ENCODE peak calls at places on chromosomes 3 and 15, in four cellular contexts. E is astrocyte of the spinal cord, O is kidney, M is fibroblast of lung. N is an unnamed sample.

GRCh38 chr3:104673981-104674380 is 692.7 kb upstream of the ALCAM start:
- DNase-seq in E (peak; percentile 5), O (no peak), M (no peak), N (no peak)

GRCh38 chr15:43886558-43886957 is 59.8 kb downstream of the WDR76 start:
- DNase-seq in M (no peak), O (no peak), E (no peak), N (no peak)

GRCh38 chr3:73868688-73869315 is 244.1 kb upstream of the PDZRN3 start:
- DNase-seq in O (no peak), M (peak; percentile 63), E (peak; percentile 44), N (peak; percentile 71)

GRCh38 chr3:94704467-94704866 is 641.6 kb downstream of the NSUN3 start:
- DNase-seq in E (no peak), O (no peak), M (no peak), N (no peak)

GRCh38 chr15:91953432-91953831 is 99.9 kb downstream of the SLCO3A1 start:
- DNase-seq in E (no peak), M (no peak), O (peak; percentile 75), N (no peak)

GRCh38 chr3:177402533-177402932 is 205.3 kb upstream of the TBL1XR1 start:
- DNase-seq in E (no peak), M (no peak), O (no peak), N (no peak)

GRCh38 chr3:70501596-70501995 is 189.2 kb upstream of the MDFIC2 start:
- DNase-seq in M (no peak), O (no peak), E (no peak), N (no peak)

GRCh38 chr3:60504827-60505457 is 746.3 kb downstream of the FHIT start:
- DNase-seq in O (no peak), E (no peak), M (no peak), N (no peak)

GRCh38 chr3:25894101-25894500 is 104.2 kb downstream of the OXSM start:
- DNase-seq in M (no peak), E (no peak), O (no peak), N (no peak)

GRCh38 chr3:20047940-20048339 is 7.7 kb downstream of the KAT2B start:
- DNase-seq in E (no peak), M (no peak), O (no peak), N (no peak)

GRCh38 chr3:194745427-194746184 is 59.9 kb downstream of the FAM43A start:
- DNase-seq in M (no peak), O (no peak), E (no peak), N (no peak)

GRCh38 chr3:58609990-58610389 is 32.8 kb upstream of the FAM107A start:
- DNase-seq in E (no peak), O (no peak), M (no peak), N (no peak)

GRCh38 chr3:128800241-128801187 is 74.5 kb downstream of the RAB7A start:
- DNase-seq in E (peak; percentile 74), O (no peak), M (no peak), N (no peak)

GRCh38 chr3:52092891-52093290 is 36.5 kb upstream of the DUSP7 start:
- DNase-seq in E (no peak), O (peak; percentile 45), M (no peak), N (no peak)

GRCh38 chr3:74639681-74640080 is 25.2 kb upstream of the CNTN3 start:
- DNase-seq in M (no peak), E (no peak), O (no peak), N (peak; percentile 48)

GRCh38 chr3:140910860-140911259 is 30.8 kb upstream of the SLC25A36 start:
- DNase-seq in E (peak; percentile 8), O (no peak), M (peak; percentile 29), N (no peak)

GRCh38 chr3:51942603-51943450 is 664 bp downstream of the PARP3 start:
- DNase-seq in E (peak; percentile 24), O (peak; percentile 87), M (peak; percentile 47), N (peak; percentile 89)

GRCh38 chr3:52176951-52177700 is 20.8 kb upstream of the ALAS1 start:
- DNase-seq in O (no peak), E (no peak), M (no peak), N (no peak)

GRCh38 chr3:140250945-140251344 is 316.0 kb downstream of the CLSTN2 start:
- DNase-seq in O (no peak), M (no peak), E (no peak), N (no peak)

GRCh38 chr3:3683261-3683660 is 116.0 kb upstream of the LRRN1 start:
- DNase-seq in M (no peak), O (no peak), E (peak; percentile 61), N (no peak)

GRCh38 chr3:197260491-197261163 is 37.8 kb downstream of the DLG1 start:
- DNase-seq in M (no peak), E (no peak), O (no peak), N (no peak)

GRCh38 chr3:148643389-148643840 is 54.3 kb upstream of the AGTR1 start:
- DNase-seq in E (peak; percentile 75), M (peak; percentile 91), O (no peak), N (peak; percentile 70)

GRCh38 chr15:71443538-71443937 is 328.3 kb downstream of the THSD4 start:
- DNase-seq in M (peak; percentile 60), O (no peak), E (peak; percentile 53), N (peak; percentile 79)

GRCh38 chr3:46521096-46521495 is 23.3 kb downstream of the RTP3 start:
- DNase-seq in O (no peak), M (no peak), E (no peak), N (no peak)

GRCh38 chr3:61944736-61945135 is 383.4 kb downstream of the PTPRG start:
- DNase-seq in O (no peak), E (no peak), M (no peak), N (no peak)

GRCh38 chr15:70830615-70831014 is 23.3 kb downstream of the LARP6 start:
- DNase-seq in O (no peak), M (no peak), E (no peak), N (no peak)

GRCh38 chr3:38283810-38284775 is 2.0 kb downstream of the SLC22A14 start:
- DNase-seq in M (peak; percentile 64), E (peak; percentile 34), O (no peak), N (peak; percentile 84)

GRCh38 chr3:175704366-175705041 is 845.4 kb downstream of the NAALADL2 start:
- DNase-seq in M (no peak), O (no peak), E (no peak), N (no peak)

GRCh38 chr3:159824341-159824740 is 164.3 kb upstream of the IL12A start:
- DNase-seq in E (peak; percentile 86), M (peak; percentile 86), O (no peak), N (peak; percentile 92)

GRCh38 chr3:16290827-16291196 is 25.8 kb downstream of the OXNAD1 start:
- DNase-seq in E (peak; percentile 53), O (no peak), M (no peak), N (no peak)

GRCh38 chr3:16289144-16289889 is 24.3 kb downstream of the OXNAD1 start:
- DNase-seq in O (no peak), E (no peak), M (no peak), N (peak; percentile 51)

GRCh38 chr3:16286672-16287604 is 21.9 kb downstream of the OXNAD1 start:
- DNase-seq in O (no peak), E (no peak), M (no peak), N (no peak)

GRCh38 chr3:16290007-16290826 is 25.2 kb downstream of the OXNAD1 start:
- DNase-seq in M (peak; percentile 74), E (peak; percentile 77), O (no peak), N (peak; percentile 81)

DNA sequence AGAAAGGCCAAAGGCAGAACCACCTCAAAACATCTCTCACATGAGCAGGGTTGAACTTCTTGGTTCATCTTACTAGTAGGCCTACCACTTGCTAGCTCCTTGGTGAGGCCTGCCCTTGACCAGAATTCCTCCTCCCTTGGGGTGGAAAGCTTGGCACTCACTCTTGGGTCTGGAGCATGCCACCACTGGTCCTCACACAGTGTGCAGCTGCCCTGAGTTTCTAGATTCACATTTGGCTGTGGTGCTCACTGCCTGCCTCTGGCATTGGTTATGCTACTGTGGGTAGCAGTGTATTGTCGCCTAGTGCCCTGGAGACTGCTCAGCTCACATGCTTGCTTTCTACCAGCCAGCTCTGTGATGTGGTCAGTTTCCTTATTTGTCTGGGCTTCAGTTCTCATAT is 23.7 kb downstream of the OXNAD1 start:
- DNase-seq in E (no peak), M (no peak), O (no peak), N (no peak)
- H3K4me3 ChIP-seq in E (no peak overlapping the region), M (no peak overlapping the region), O (no peak overlapping the region), N (no peak overlapping the region)

DNA sequence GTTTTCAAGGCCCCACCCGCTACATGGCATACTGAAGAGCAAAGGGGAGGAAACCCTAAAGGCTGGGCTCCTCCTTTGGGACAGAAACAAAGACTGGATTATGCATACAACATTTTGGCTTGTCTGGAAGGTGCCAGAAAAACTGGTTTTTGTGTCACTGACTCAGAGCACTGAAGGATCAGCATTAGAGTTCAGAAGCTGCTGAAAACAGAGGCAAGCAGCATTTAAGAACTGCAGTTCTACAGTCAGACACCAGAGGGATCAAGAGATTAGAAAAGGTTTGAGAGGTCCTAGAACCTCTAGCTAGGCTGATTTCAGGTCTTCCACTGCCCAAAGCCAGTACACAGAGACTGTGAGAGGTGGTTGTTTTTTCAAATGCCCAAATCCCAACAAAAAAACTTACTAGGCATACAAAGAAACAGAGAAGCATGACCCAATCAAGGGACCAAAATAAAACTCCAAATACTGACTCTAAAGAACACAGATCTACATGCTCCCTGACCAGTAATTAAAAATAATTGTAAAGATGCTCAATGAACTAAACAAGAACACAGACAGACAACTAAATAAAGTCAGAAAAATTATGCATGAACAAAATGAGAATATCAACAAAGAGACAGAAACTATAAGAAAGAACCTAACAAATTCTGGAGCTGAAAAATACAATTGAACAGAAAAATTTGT is 91.2 kb downstream of the SENP2 start:
- DNase-seq in E (peak; percentile 82), M (peak; percentile 85), O (no peak), N (peak; percentile 87)
- TF ChIP-seq CTCF in E (peak; percentile 78), M (peak; percentile 81), O (peak; percentile 72), N (peak; percentile 78)

GRCh38 chr3:152793969-152794368 is 41.0 kb upstream of the P2RY1 start:
- DNase-seq in O (no peak), M (no peak), E (no peak), N (no peak)
- H3K4me3 ChIP-seq in O (no peak overlapping the region), M (no peak overlapping the region), E (no peak overlapping the region), N (no peak overlapping the region)

DNA sequence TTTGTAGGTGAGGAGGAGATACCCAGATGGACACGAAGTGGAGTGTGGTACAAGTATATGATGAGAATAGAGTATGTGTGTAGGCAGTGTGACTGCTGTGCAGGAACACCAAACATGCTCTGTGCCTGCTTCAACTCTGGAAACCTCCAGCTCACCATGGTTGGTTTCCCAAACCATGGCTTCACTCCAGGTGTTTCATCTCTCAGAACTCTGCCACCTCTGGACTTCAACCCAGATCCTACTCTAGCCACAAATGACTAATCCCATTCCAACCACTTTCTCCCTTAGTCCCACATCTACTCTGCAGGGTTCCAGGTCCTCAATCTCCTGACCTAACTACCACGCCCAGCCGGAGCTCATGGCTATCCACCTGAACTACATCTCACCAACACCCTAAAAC is 102.1 kb downstream of the RYK start:
- DNase-seq in O (no peak), M (no peak), E (peak; percentile 15), N (no peak)
- TF ChIP-seq CTCF in O (no peak), M (no peak), E (no peak), N (no peak)

GRCh38 chr15:89812847-89813320 is 1.8 kb downstream of the ANPEP start:
- DNase-seq in E (no peak), O (no peak), M (no peak), N (no peak)
- H3K4me3 ChIP-seq in E (peak overlapping the region; percentile 69), O (peak overlapping the region; percentile 73), M (peak overlapping the region; percentile 14), N (peak overlapping the region; percentile 89)

N was measured in foreskin fibroblast.